ENCODE peak calls at places on chromosomes 12 and 14, in five cellular contexts. T, K, I, U and O are unnamed samples.

GRCh38 chr14:99260116-99260515 is 11.9 kb downstream of the BCL11B start:
- DNase-seq in T (no peak), K (no peak), I (no peak), U (no peak), O (no peak)

GRCh38 chr12:98446716-98447115 is 68.7 kb upstream of the TMPO start:
- DNase-seq in T (peak), K (peak), I (no peak), U (no peak), O (no peak)

GRCh38 chr12:76711241-76711640 is 52.7 kb upstream of the ZDHHC17 start:
- DNase-seq in T (no peak), K (no peak), I (no peak), U (no peak), O (no peak)

GRCh38 chr14:105281354-105282097 is 19.3 kb downstream of the BRF1 start:
- DNase-seq in T (peak), K (peak), I (peak), U (peak), O (peak)

GRCh38 chr14:24418492-24418873 is 11.0 kb downstream of the CBLN3 start:
- DNase-seq in T (no peak), K (no peak), I (no peak), U (no peak), O (no peak)

GRCh38 chr12:94140556-94140955 is 7.8 kb upstream of the PLXNC1 start:
- DNase-seq in T (peak), K (no peak), I (no peak), U (peak), O (peak)

GRCh38 chr14:88470542-88471440 is 84.0 kb downstream of the PTPN21 start:
- DNase-seq in T (peak), K (peak), I (no peak), U (no peak), O (no peak)

GRCh38 chr12:107360033-107360432 is 266.7 kb upstream of the CRY1 start:
- DNase-seq in T (no peak), K (no peak), I (no peak), U (no peak), O (no peak)

GRCh38 chr14:58313699-58314098 is 15.3 kb downstream of the ARID4A start:
- DNase-seq in T (no peak), K (no peak), I (no peak), U (no peak), O (no peak)

GRCh38 chr12:76176935-76177334 is 92.5 kb upstream of the NAP1L1 start:
- DNase-seq in T (peak), K (no peak), I (no peak), U (no peak), O (no peak)

GRCh38 chr14:38964630-38965029 is 138.4 kb downstream of the SEC23A start:
- DNase-seq in T (no peak), K (no peak), I (no peak), U (no peak), O (no peak)

GRCh38 chr14:34398024-34398423 is 64.0 kb downstream of the SPTSSA start:
- DNase-seq in T (no peak), K (no peak), I (no peak), U (no peak), O (no peak)

GRCh38 chr12:67702136-67702535 is 53.6 kb downstream of the DYRK2 start:
- DNase-seq in T (no peak), K (no peak), I (no peak), U (no peak), O (no peak)

GRCh38 chr14:89746654-89747053 is 207.9 kb downstream of the EFCAB11 start:
- DNase-seq in T (no peak), K (no peak), I (no peak), U (no peak), O (no peak)

GRCh38 chr14:105091335-105092123 is 26.3 kb upstream of the GPR132 start:
- DNase-seq in T (no peak), K (no peak), I (no peak), U (peak), O (no peak)

GRCh38 chr14:59631237-59631636 is 54.6 kb upstream of the CCDC175 start:
- DNase-seq in T (peak), K (peak), I (peak), U (no peak), O (peak)

GRCh38 chr14:52272375-52272774 is 4.9 kb downstream of the PTGDR start:
- DNase-seq in T (peak), K (peak), I (peak), U (peak), O (peak)

GRCh38 chr12:51183816-51184215 is 10.9 kb upstream of the TFCP2 start:
- DNase-seq in T (peak), K (peak), I (peak), U (no peak), O (no peak)

GRCh38 chr14:100640481-100641273 is 53.5 kb upstream of the BEGAIN start:
- DNase-seq in T (no peak), K (no peak), I (no peak), U (peak), O (no peak)

GRCh38 chr12:120376890-120377572 is 8.1 kb upstream of the MSI1 start:
- DNase-seq in T (no peak), K (no peak), I (no peak), U (no peak), O (no peak)

GRCh38 chr14:103892247-103892646 is 36.0 kb upstream of the TDRD9 start:
- DNase-seq in T (no peak), K (no peak), I (no peak), U (no peak), O (no peak)

GRCh38 chr14:90564496-90564895 is 167.7 kb downstream of the CALM1 start:
- DNase-seq in T (no peak), K (no peak), I (no peak), U (no peak), O (no peak)

GRCh38 chr14:75660238-75660629 is 442 bp downstream of the ERG28 start:
- DNase-seq in T (no peak), K (no peak), I (no peak), U (no peak), O (no peak)

GRCh38 chr14:74290415-74290814 is 12.3 kb downstream of the ABCD4 start:
- DNase-seq in T (peak), K (peak), I (peak), U (no peak), O (no peak)

GRCh38 chr12:74415633-74416032 is 122.0 kb upstream of the ATXN7L3B start:
- DNase-seq in T (peak), K (peak), I (peak), U (peak), O (peak)

GRCh38 chr14:92984896-92985295 is 61.9 kb downstream of the CHGA start:
- DNase-seq in T (no peak), K (no peak), I (no peak), U (no peak), O (no peak)

GRCh38 chr12:120536064-120536791 is 2.1 kb downstream of the RNF10 start:
- DNase-seq in T (no peak), K (no peak), I (no peak), U (no peak), O (no peak)

GRCh38 chr12:89779090-89779489 is 70.5 kb upstream of the ATP2B1 start:
- DNase-seq in T (no peak), K (no peak), I (no peak), U (no peak), O (no peak)

GRCh38 chr14:75247939-75248338 is 30.7 kb upstream of the FOS start:
- DNase-seq in T (no peak), K (no peak), I (no peak), U (no peak), O (no peak)

GRCh38 chr12:4215862-4216541 is 57.6 kb upstream of the CCND2 start:
- DNase-seq in T (no peak), K (no peak), I (no peak), U (peak), O (no peak)

GRCh38 chr14:102317564-102318248 is 1.8 kb upstream of the ZNF839 start:
- DNase-seq in T (peak), K (no peak), I (peak), U (no peak), O (no peak)

GRCh38 chr12:48765753-48766162 is 23.1 kb downstream of the ADCY6 start:
- DNase-seq in T (peak), K (peak), I (no peak), U (no peak), O (no peak)

GRCh38 chr14:48527832-48528231 is 852.4 kb upstream of the MDGA2 start:
- DNase-seq in T (no peak), K (no peak), I (no peak), U (no peak), O (no peak)

GRCh38 chr14:64612021-64612380 is 62.2 kb downstream of the PPP1R36 start:
- DNase-seq in T (peak), K (no peak), I (no peak), U (no peak), O (no peak)

GRCh38 chr12:48379784-48380183 is 29.1 kb upstream of the ZNF641 start:
- DNase-seq in T (peak), K (no peak), I (no peak), U (no peak), O (no peak)

GRCh38 chr12:91155990-91156389 is 26.6 kb downstream of the DCN start:
- DNase-seq in T (no peak), K (no peak), I (no peak), U (no peak), O (no peak)

GRCh38 chr14:78933948-78934524 is 763.9 kb downstream of the NRXN3 start:
- DNase-seq in T (peak), K (peak), I (peak), U (peak), O (peak)

GRCh38 chr14:59422069-59422881 is 42.9 kb downstream of the GPR135 start:
- DNase-seq in T (peak), K (no peak), I (peak), U (no peak), O (no peak)

GRCh38 chr12:125220404-125221273 is 155.4 kb downstream of the AACS start:
- DNase-seq in T (peak), K (no peak), I (peak), U (no peak), O (no peak)

DNA sequence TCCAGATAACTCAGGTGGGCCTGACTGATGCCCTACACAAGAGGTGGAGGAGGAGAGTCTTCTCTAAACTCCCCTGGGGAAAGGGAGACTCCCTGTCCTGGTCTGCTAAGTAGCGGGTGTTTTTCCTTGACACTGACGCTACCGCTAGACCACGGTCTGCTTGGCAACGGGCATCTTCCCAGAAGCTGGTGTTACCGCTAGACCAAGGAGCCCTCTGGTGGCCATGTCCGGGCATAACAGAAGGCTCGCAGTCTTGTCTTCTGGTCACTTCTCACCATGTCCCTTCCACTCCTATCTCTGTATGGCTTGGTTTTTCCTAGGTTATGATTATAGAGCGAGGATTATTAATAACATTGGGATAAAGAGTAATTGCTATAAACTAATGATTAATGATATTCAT is 965.5 kb downstream of the TMEM121 start:
- DNase-seq in T (no peak), K (no peak), I (peak), U (no peak), O (no peak)
- TF ChIP-seq CTCF in T (peak), K (no peak), I (peak), U (peak), O (peak)

GRCh38 chr12:57126561-57126960 is 1.7 kb upstream of the LRP1 start:
- DNase-seq in T (no peak), K (no peak), I (no peak), U (no peak), O (no peak)

GRCh38 chr12:57126061-57126460 is 2.2 kb upstream of the LRP1 start:
- DNase-seq in T (no peak), K (no peak), I (no peak), U (no peak), O (no peak)

GRCh38 chr12:57128519-57129247 is 400 bp downstream of the LRP1 start:
- DNase-seq in T (no peak), K (no peak), I (no peak), U (no peak), O (no peak)

GRCh38 chr12:57127710-57128518 is at the start of gene LRP1:
- DNase-seq in T (peak), K (peak), I (peak), U (peak), O (peak)

GRCh38 chr12:57127101-57127709 is 1.1 kb upstream of the LRP1 start:
- DNase-seq in T (no peak), K (peak), I (no peak), U (peak), O (peak)
- TF ChIP-seq CTCF in T (peak), K (peak), I (no peak), U (peak), O (no peak)

DNA sequence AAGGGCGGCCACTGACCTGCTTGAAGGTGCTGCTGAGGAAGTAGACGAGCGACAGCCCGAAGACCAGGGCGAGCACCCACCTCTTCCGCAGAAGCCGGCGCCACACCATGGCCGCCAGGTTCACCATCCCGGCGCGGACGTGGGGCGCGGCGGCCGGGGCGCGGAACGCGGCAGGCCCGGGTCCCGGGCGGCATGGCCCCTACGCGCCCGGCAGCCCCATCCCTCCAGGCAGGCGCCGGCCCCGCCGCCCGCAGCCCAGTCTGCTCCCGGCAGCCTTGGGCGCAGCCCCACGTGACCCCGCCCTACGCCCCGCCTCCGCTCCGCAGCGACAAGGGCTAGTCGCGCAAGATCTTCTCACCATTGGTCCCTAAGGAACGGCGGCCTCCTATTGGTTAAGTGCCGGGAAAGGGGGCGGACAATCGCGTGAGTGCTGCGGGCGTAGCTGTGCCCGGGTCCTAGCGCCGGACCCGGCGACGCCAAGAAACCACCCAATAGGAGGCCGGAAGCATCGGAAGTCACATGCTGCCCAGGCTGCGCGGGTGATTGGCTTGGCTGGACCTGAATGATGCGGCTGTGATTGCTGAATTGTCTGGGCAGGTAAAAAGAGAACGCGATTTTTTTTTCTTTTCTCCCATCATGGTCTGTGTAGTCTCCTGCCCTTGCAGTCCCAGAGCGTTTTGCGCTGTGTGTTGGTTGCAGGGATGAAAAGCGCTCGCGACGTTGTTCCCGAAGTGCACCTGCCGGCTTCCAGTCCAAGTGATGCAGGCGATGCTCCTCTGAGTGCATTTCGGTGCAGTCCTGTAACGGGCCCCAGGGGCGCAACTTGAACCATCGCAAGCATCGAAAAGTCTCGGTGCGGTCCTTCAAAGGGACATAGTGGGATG is at the start of the genes RNFT2 and SPRING1:
- DNase-seq in T (peak), K (peak), I (peak), U (peak), O (peak)
- TF ChIP-seq CTCF in T (no peak), K (no peak), I (peak), U (no peak), O (no peak)

GRCh38 chr14:69238883-69239282 is 21.1 kb upstream of the GALNT16 start:
- DNase-seq in T (no peak), K (no peak), I (no peak), U (no peak), O (no peak)

GRCh38 chr14:69235708-69236107 is 24.2 kb upstream of the GALNT16 start:
- DNase-seq in T (no peak), K (no peak), I (no peak), U (no peak), O (no peak)

GRCh38 chr14:69237584-69237983 is 22.4 kb upstream of the GALNT16 start:
- DNase-seq in T (no peak), K (no peak), I (no peak), U (no peak), O (no peak)

GRCh38 chr14:69234106-69234505 is 25.9 kb upstream of the GALNT16 start:
- DNase-seq in T (no peak), K (no peak), I (no peak), U (no peak), O (no peak)

GRCh38 chr14:69237142-69237541 is 22.8 kb upstream of the GALNT16 start:
- DNase-seq in T (no peak), K (no peak), I (no peak), U (no peak), O (no peak)
- TF ChIP-seq CTCF in T (no peak), K (no peak), I (no peak), U (no peak), O (no peak)

DNA sequence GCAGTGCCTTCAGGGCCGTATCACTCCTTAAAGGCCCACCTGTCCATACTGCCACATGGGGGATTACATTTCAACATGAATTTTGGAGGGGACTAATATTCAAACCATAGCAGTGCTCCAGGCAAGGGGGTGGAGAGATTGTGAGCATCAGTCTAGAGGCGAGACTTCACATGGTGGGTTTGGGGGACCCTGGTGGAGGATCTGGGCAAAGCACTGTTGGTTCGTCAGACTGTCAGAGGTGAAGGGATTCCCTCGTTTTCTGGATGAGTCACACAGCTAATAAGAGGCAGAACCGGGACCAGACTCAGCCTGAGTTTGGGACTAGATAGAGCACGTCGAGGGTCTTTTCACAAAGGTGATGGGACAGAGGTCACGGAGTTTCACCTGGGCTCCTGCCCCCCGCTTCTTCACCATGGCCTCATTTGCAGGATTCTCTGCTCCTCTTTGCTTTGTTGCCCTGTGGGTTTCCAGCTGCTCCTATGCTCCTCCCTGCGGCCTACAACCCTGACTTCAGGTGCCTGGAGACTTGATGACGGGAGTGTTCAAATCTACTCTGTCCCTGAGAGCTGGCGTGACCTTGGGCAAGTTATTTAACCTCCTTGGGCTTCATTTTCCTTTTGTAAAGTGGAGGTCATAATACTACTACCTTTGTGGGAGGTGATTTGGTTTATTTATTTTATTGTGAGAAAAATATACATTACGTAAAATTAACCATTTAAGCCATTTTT is 41.5 kb downstream of the TEAD4 start:
- DNase-seq in T (no peak), K (no peak), I (peak), U (no peak), O (no peak)
- TF ChIP-seq CTCF in T (peak), K (peak), I (peak), U (no peak), O (no peak)

GRCh38 chr12:32541754-32542374 is 137.2 kb upstream of the DNM1L start:
- DNase-seq in T (peak), K (no peak), I (no peak), U (no peak), O (no peak)

GRCh38 chr12:32545413-32545970 is 133.6 kb upstream of the DNM1L start:
- DNase-seq in T (no peak), K (peak), I (peak), U (no peak), O (no peak)

GRCh38 chr12:32544893-32545292 is 134.2 kb upstream of the DNM1L start:
- DNase-seq in T (no peak), K (no peak), I (no peak), U (no peak), O (no peak)

GRCh38 chr12:32546272-32546671 is 132.8 kb upstream of the DNM1L start:
- DNase-seq in T (no peak), K (no peak), I (no peak), U (no peak), O (no peak)

DNA sequence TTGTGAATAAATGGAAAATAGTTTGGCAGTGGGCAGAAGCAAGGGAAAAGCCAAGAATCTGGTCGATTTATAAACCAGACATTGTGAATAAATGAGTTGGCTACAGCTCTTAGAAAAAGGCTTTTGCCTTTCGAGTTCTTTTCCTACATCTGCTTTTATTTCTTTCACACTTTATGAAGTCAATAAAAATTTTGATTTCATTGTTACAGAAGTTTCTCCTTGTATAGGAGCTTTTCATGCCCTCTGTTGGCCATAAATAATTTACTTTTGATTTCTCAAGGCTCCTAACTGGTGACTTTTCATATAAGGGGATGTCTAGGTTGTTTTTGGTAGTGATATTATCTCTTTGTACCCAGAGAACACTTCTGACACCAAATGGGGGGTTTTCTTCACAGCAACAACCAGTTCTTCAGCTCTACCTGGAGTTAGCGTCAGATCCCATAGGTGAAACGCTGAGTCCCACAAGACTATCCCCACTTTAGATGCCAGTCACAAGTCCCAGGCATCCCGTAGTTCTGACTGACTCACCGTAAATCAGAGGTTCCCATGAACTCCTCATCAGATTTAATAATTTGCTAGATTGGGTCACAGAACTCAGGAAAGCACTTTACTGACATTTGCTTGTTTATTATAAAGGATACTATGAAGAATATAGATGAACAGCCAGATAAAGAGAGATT is 136.4 kb upstream of the DNM1L start:
- DNase-seq in T (no peak), K (peak), I (no peak), U (no peak), O (no peak)
- TF ChIP-seq CTCF in T (peak), K (peak), I (no peak), U (no peak), O (no peak)